ENCODE peak calls at places on chromosomes 11 and 22, in six cellular contexts. U is endothelial cell of umbilical vein, Z is HepG2, G is A549, V is GM12878, F is K562. M is an unnamed sample.

GRCh38 chr22:45518580-45518991 is 15.9 kb downstream of the FBLN1 start:
- DNase-seq in U (no peak), V (no peak), G (no peak), F (no peak), Z (peak; percentile 24), M (no peak)

GRCh38 chr11:129280027-129280811 is 88.1 kb upstream of the ARHGAP32 start:
- DNase-seq in Z (peak; percentile 58), G (no peak), F (no peak), V (no peak), U (no peak), M (peak; percentile 26)

GRCh38 chr11:103281301-103281700 is 172.1 kb downstream of the DYNC2H1 start:
- DNase-seq in G (no peak), U (no peak), V (no peak), F (no peak), Z (no peak), M (no peak)

GRCh38 chr11:62879554-62879953 is 1.1 kb upstream of the SLC3A2 start:
- DNase-seq in Z (no peak), U (peak; percentile 43), F (no peak), G (no peak), V (no peak), M (peak; percentile 33)

GRCh38 chr22:24417200-24417599 is 10.2 kb upstream of the ADORA2A start:
- DNase-seq in V (no peak), Z (no peak), G (no peak), F (no peak), U (no peak), M (peak; percentile 50)

GRCh38 chr11:110123003-110123402 is 29.8 kb downstream of the ZC3H12C start:
- DNase-seq in F (no peak), V (no peak), U (no peak), G (no peak), Z (no peak), M (no peak)

GRCh38 chr22:19571995-19572394 is 47.8 kb upstream of the CLDN5 start:
- DNase-seq in V (no peak), F (no peak), G (no peak), U (no peak), Z (no peak), M (no peak)

GRCh38 chr11:128904872-128905344 is 13.8 kb downstream of the KCNJ5 start:
- DNase-seq in G (peak; percentile 6), F (peak; percentile 37), U (peak; percentile 29), Z (no peak), V (no peak), M (peak; percentile 91)

GRCh38 chr11:126172596-126173038 is 38.8 kb downstream of the RPUSD4 start:
- DNase-seq in Z (no peak), F (no peak), V (no peak), G (no peak), U (no peak), M (peak; percentile 55)

GRCh38 chr11:112380464-112380863 is 119.8 kb upstream of the PLET1 start:
- DNase-seq in G (no peak), V (no peak), Z (no peak), U (no peak), F (no peak), M (no peak)

GRCh38 chr22:39658806-39659463 is 88.4 kb downstream of the CACNA1I start:
- DNase-seq in V (no peak), U (no peak), F (no peak), G (no peak), Z (no peak), M (no peak)

GRCh38 chr11:34599406-34599901 is 21.4 kb upstream of the EHF start:
- DNase-seq in G (peak; percentile 88), Z (peak; percentile 79), U (peak; percentile 56), V (no peak), F (no peak), M (no peak)

GRCh38 chr11:131408011-131408640 is 37.7 kb downstream of the NTM start:
- DNase-seq in U (no peak), F (no peak), G (peak; percentile 40), Z (peak; percentile 38), V (no peak), M (peak; percentile 78)

GRCh38 chr11:97722065-97722464 is 1298.7 kb upstream of the CNTN5 start:
- DNase-seq in Z (peak; percentile 24), V (no peak), G (peak; percentile 1), U (peak; percentile 39), F (no peak), M (no peak)

GRCh38 chr11:72760543-72761400 is 8.6 kb upstream of the ARAP1 start:
- DNase-seq in V (no peak), G (peak; percentile 48), U (no peak), F (no peak), Z (no peak), M (no peak)

GRCh38 chr11:71245601-71246391 is 6.6 kb downstream of the SHANK2 start:
- DNase-seq in G (no peak), V (no peak), F (no peak), Z (no peak), U (no peak), M (no peak)

GRCh38 chr11:77213589-77214428 is 85.8 kb downstream of the MYO7A start:
- DNase-seq in V (no peak), Z (no peak), U (no peak), G (no peak), F (no peak), M (no peak)

GRCh38 chr22:20437253-20438065 is at the start of gene SCARF2:
- DNase-seq in U (peak; percentile 52), Z (no peak), G (no peak), F (peak; percentile 89), V (no peak), M (no peak)

GRCh38 chr11:102244681-102245409 is 72.4 kb upstream of the BIRC3 start:
- DNase-seq in U (no peak), G (peak; percentile 45), F (no peak), Z (no peak), V (no peak), M (peak; percentile 22)

GRCh38 chr22:43088616-43088978 is 594 bp downstream of the TTLL1 start:
- DNase-seq in F (no peak), U (no peak), V (no peak), Z (no peak), G (no peak), M (no peak)

GRCh38 chr22:38467904-38468760 is at the start of gene KDELR3:
- DNase-seq in U (peak; percentile 55), G (no peak), F (peak; percentile 93), Z (no peak), V (no peak), M (peak; percentile 69)

GRCh38 chr11:102260241-102260640 is 57.0 kb upstream of the BIRC3 start:
- DNase-seq in V (no peak), Z (no peak), F (no peak), G (no peak), U (no peak), M (no peak)

GRCh38 chr22:40247976-40248375 is 70.3 kb downstream of the TNRC6B start:
- DNase-seq in Z (no peak), G (no peak), F (no peak), U (no peak), V (no peak), M (no peak)

GRCh38 chr22:19723990-19724827 is 870 bp downstream of the GP1BB start:
- DNase-seq in G (peak; percentile 65), Z (peak; percentile 44), F (peak; percentile 95), V (no peak), U (peak; percentile 70), M (peak; percentile 72)

GRCh38 chr22:46674367-46674781 is 54.2 kb downstream of the GRAMD4 start:
- DNase-seq in Z (no peak), F (no peak), G (no peak), U (peak; percentile 36), V (no peak), M (no peak)

GRCh38 chr22:23222875-23223565 is 42.7 kb downstream of the BCR start:
- DNase-seq in F (peak; percentile 67), U (no peak), Z (no peak), V (no peak), G (no peak), M (no peak)
- TF ChIP-seq CTCF in F (no peak), U (no peak), Z (no peak), V (no peak), G (no peak), M (no peak)

DNA sequence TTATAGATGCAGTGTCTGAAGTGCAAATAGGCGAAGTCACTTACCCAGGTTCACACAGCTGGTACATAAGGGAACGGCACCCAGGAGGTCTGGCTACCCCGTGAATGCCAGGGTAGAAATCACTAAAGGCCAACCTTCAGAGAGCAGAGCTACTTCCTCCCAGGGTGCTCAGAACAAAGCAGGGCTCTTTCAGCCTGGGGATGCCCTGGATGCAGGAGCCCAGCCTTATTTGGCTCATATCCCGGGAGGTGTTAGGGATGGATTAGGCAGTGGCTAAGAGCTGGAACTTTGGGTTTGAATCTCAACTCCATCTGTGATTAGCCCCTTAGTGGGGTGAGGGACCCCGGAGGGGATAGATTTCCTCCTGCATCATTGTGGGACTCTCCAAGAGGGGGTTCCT is 33.1 kb upstream of the ASPHD2 start:
- DNase-seq in Z (no peak), F (no peak), G (no peak), U (no peak), V (no peak), M (no peak)
- TF ChIP-seq MYC in Z (no peak), F (no peak), G (no peak), U (no peak), V (no peak), M (no peak)

GRCh38 chr11:66468691-66469090 is 2.0 kb downstream of the PELI3 start:
- DNase-seq in V (no peak), Z (no peak), F (no peak), G (no peak), U (no peak), M (no peak)

GRCh38 chr11:66466225-66467033 is at the start of gene PELI3:
- DNase-seq in G (peak; percentile 89), Z (peak; percentile 72), F (peak; percentile 99), V (peak; percentile 71), U (peak; percentile 90), M (peak; percentile 94)

GRCh38 chr11:66467756-66468155 is 1.1 kb downstream of the PELI3 start:
- DNase-seq in F (no peak), G (no peak), U (no peak), Z (no peak), V (no peak), M (peak; percentile 81)

GRCh38 chr11:66465371-66466224 is 1.1 kb upstream of the PELI3 start:
- DNase-seq in Z (no peak), U (peak; percentile 9), G (no peak), V (no peak), F (no peak), M (peak; percentile 89)

DNA sequence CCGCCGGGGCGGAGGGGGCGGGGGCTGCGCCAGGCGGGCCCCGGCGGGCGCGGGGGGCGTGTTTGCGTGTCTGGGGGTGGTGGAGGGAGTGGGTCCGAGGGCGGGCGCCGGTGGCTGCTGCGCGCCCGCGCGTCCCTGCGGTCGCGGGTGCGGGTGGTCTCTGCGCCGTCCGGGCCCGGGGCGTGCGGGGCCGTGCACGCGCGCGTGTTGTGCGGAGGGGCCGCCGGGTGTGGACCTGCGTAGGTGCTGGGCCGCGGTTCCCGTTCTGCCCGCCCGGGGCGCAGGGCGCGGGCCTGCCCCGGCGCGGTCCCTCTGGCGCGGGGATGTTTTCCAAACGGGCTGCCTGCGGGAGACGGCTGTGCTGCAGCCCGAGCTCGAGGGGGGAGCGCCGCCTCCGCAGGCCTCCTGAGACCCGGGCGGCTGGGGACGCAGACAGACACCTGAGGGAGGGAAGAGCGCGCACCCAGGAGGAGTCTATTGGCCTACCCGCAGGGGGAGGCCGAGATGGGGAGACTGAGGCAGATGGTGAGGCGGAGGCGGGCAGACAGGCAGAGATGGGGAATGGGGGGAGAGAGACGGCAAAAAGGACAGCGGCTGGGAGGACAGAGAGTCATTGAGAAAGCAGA is 442 bp downstream of the PELI3 start:
- DNase-seq in G (peak; percentile 30), V (no peak), F (no peak), U (peak; percentile 19), Z (no peak), M (peak; percentile 54)
- TF ChIP-seq CTCF in G (peak; percentile 9), V (no peak), F (peak; percentile 48), U (peak; percentile 29), Z (peak; percentile 11), M (no peak)

GRCh38 chr11:132772712-132773545 is 759.4 kb downstream of the OPCML start:
- DNase-seq in U (no peak), F (no peak), Z (no peak), V (no peak), G (no peak), M (no peak)
- TF ChIP-seq MYC in U (no peak), F (no peak), Z (no peak), V (no peak), G (no peak), M (no peak)